ENCODE peak calls at places on chromosome 11, in six cellular contexts. C is T-helper 2 cell; Z is pancreas; A is Right ventricle myocardium superior; S is transverse colon; R is stimulated activated CD4-positive, alpha-beta T cell treated with anti-CD3 and anti-CD28 coated beads, TNF-alpha, amount 100 ng/mL, for 1 hour. U is an unnamed sample.

GRCh38 chr11:106961518-106961917 is 56.8 kb downstream of the GUCY1A2 start:
- DNase-seq in C (no peak), Z (no peak), A (no peak), S (no peak), R (no peak), U (no peak)

GRCh38 chr11:33207408-33207985 is 46.2 kb upstream of the CSTF3 start:
- DNase-seq in C (no peak), Z (no peak), A (peak), S (no peak), R (no peak), U (no peak)

GRCh38 chr11:17522655-17523054 is 21.6 kb downstream of the USH1C start:
- DNase-seq in C (no peak), Z (no peak), A (peak), S (no peak), R (no peak), U (no peak)

GRCh38 chr11:113014262-113014661 is 53.0 kb downstream of the NCAM1 start:
- DNase-seq in C (no peak), Z (no peak), A (no peak), S (no peak), R (no peak), U (no peak)

GRCh38 chr11:128361451-128362020 is 225.8 kb downstream of the ETS1 start:
- DNase-seq in C (no peak), Z (peak), A (no peak), S (no peak), R (no peak), U (no peak)

GRCh38 chr11:61516675-61517516 is 8.3 kb downstream of the LRRC10B start:
- DNase-seq in C (peak), Z (no peak), A (no peak), S (no peak), R (peak), U (no peak)

GRCh38 chr11:1777737-1778136 is 14.0 kb upstream of the CTSD start:
- DNase-seq in C (no peak), Z (no peak), A (no peak), S (no peak), R (no peak), U (no peak)

GRCh38 chr11:8365542-8365941 is 101.9 kb upstream of the LMO1 start:
- DNase-seq in C (no peak), Z (no peak), A (no peak), S (no peak), R (no peak), U (no peak)

GRCh38 chr11:1670928-1671371 is 26.0 kb upstream of the KRTAP5-6 start:
- DNase-seq in C (no peak), Z (no peak), A (no peak), S (no peak), R (no peak), U (no peak)

GRCh38 chr11:73344191-73344607 is 32.0 kb upstream of the RELT start:
- DNase-seq in C (no peak), Z (no peak), A (peak), S (no peak), R (no peak), U (no peak)

GRCh38 chr11:8963569-8964323 is 496 bp downstream of the TMEM9B start:
- DNase-seq in C (peak), Z (peak), A (peak), S (peak), R (peak), U (peak)

GRCh38 chr11:80849253-80849652 is 1408.4 kb upstream of the TENM4 start:
- DNase-seq in C (no peak), Z (no peak), A (no peak), S (no peak), R (no peak), U (no peak)

GRCh38 chr11:73454987-73455386 is 78.8 kb downstream of the RELT start:
- DNase-seq in C (no peak), Z (no peak), A (peak), S (no peak), R (no peak), U (no peak)

GRCh38 chr11:94128171-94128745 is 383 bp upstream of the PANX1 start:
- DNase-seq in C (no peak), Z (peak), A (peak), S (peak), R (no peak), U (peak)

GRCh38 chr11:123859731-123860130 is 25.7 kb downstream of the TMEM225 start:
- DNase-seq in C (no peak), Z (no peak), A (no peak), S (no peak), R (no peak), U (no peak)

U was measured in mucosa of gallbladder.